ENCODE peak calls at places on chromosomes 6 and 20, in four cellular contexts. E is HepG2, S is K562, O is GM12878. C is an unnamed sample.

GRCh38 chr20:62323980-62324906 is 21.4 kb downstream of the ADRM1 start:
- DNase-seq in S (no peak), E (no peak), O (no peak), C (no peak)

GRCh38 chr20:34452281-34452982 is 63.8 kb upstream of the DYNLRB1 start:
- DNase-seq in S (no peak), E (no peak), O (no peak), C (no peak)

GRCh38 chr6:85496856-85497255 is 47.0 kb downstream of the NT5E start:
- DNase-seq in S (no peak), O (no peak), E (no peak), C (no peak)

GRCh38 chr6:135811172-135811571 is 40.3 kb upstream of the PDE7B start:
- DNase-seq in S (no peak), E (no peak), O (no peak), C (no peak)

GRCh38 chr6:46961248-46961647 is 39.5 kb upstream of the ADGRF5 start:
- DNase-seq in E (no peak), S (no peak), O (no peak), C (no peak)

GRCh38 chr20:59253779-59254319 is 46.6 kb upstream of the EDN3 start:
- DNase-seq in E (no peak), S (no peak), O (no peak), C (no peak)

GRCh38 chr6:133392015-133392414 is 150.9 kb downstream of the EYA4 start:
- DNase-seq in O (no peak), E (no peak), S (no peak), C (no peak)

GRCh38 chr20:3658019-3658707 is 5.0 kb downstream of the GFRA4 start:
- DNase-seq in O (no peak), E (no peak), S (no peak), C (no peak)

GRCh38 chr6:7134999-7135735 is 27.4 kb downstream of the RREB1 start:
- DNase-seq in E (no peak), O (no peak), S (no peak), C (no peak)

GRCh38 chr6:27161946-27162603 is 85.4 kb upstream of the PRSS16 start:
- DNase-seq in O (no peak), E (peak), S (peak), C (no peak)

GRCh38 chr6:17490724-17491123 is 97.3 kb downstream of the CAP2 start:
- DNase-seq in S (no peak), E (no peak), O (no peak), C (no peak)

GRCh38 chr6:130026859-130027258 is 8.5 kb downstream of the L3MBTL3 start:
- DNase-seq in O (no peak), E (no peak), S (no peak), C (no peak)

GRCh38 chr6:8556370-8557018 is 121.1 kb upstream of the SLC35B3 start:
- DNase-seq in O (no peak), E (peak), S (no peak), C (no peak)

GRCh38 chr20:58048096-58048702 is 180.3 kb downstream of the ANKRD60 start:
- DNase-seq in O (no peak), S (peak), E (peak), C (peak)

GRCh38 chr6:168968228-168968627 is 285.4 kb downstream of the THBS2 start:
- DNase-seq in E (peak), S (peak), O (no peak), C (no peak)

GRCh38 chr6:43304361-43304760 is 4.3 kb downstream of the CRIP3 start:
- DNase-seq in S (no peak), O (no peak), E (no peak), C (no peak)

GRCh38 chr6:166490671-166491500 is 95.6 kb downstream of the RAMACL start:
- DNase-seq in O (no peak), E (no peak), S (no peak), C (no peak)

GRCh38 chr6:157714153-157714490 is 108.9 kb upstream of the SNX9 start:
- DNase-seq in O (no peak), S (no peak), E (no peak), C (no peak)

GRCh38 chr20:49562341-49563014 is 5.5 kb downstream of the PTGIS start:
- DNase-seq in S (peak), O (no peak), E (no peak), C (peak)

GRCh38 chr20:14644698-14645097 is 307.3 kb upstream of the FLRT3 start:
- DNase-seq in S (no peak), E (no peak), O (no peak), C (no peak)

GRCh38 chr6:169501777-169502313 is 200.0 kb downstream of the WDR27 start:
- DNase-seq in S (no peak), O (no peak), E (no peak), C (no peak)

GRCh38 chr6:31576897-31577341 is 1.6 kb downstream of the TNF start:
- DNase-seq in O (no peak), E (no peak), S (no peak), C (no peak)

GRCh38 chr6:70669133-70669532 is 1.4 kb downstream of the SMAP1 start:
- DNase-seq in O (no peak), E (peak), S (no peak), C (no peak)

GRCh38 chr6:12572884-12573824 is 143.4 kb upstream of the PHACTR1 start:
- DNase-seq in E (no peak), O (no peak), S (no peak), C (no peak)

GRCh38 chr20:64766-65322 is 22.6 kb upstream of the DEFB125 start:
- DNase-seq in S (no peak), O (no peak), E (no peak), C (no peak)

GRCh38 chr20:45833883-45834796 is 541 bp downstream of the SNX21 start:
- DNase-seq in O (no peak), S (no peak), E (peak), C (peak)

GRCh38 chr20:25053207-25054132 is 4.5 kb downstream of the ACSS1 start:
- DNase-seq in O (no peak), E (no peak), S (no peak), C (no peak)

GRCh38 chr6:119157495-119157827 is 79.0 kb upstream of the FAM184A start:
- DNase-seq in S (no peak), O (no peak), E (no peak), C (no peak)

GRCh38 chr6:119161450-119161849 is 83.0 kb upstream of the FAM184A start:
- DNase-seq in E (no peak), O (no peak), S (no peak), C (no peak)

GRCh38 chr6:119156742-119157494 is 78.5 kb upstream of the FAM184A start:
- DNase-seq in E (no peak), S (no peak), O (no peak), C (no peak)

GRCh38 chr6:119160911-119161310 is 82.4 kb upstream of the FAM184A start:
- DNase-seq in E (no peak), S (no peak), O (no peak), C (no peak)

DNA sequence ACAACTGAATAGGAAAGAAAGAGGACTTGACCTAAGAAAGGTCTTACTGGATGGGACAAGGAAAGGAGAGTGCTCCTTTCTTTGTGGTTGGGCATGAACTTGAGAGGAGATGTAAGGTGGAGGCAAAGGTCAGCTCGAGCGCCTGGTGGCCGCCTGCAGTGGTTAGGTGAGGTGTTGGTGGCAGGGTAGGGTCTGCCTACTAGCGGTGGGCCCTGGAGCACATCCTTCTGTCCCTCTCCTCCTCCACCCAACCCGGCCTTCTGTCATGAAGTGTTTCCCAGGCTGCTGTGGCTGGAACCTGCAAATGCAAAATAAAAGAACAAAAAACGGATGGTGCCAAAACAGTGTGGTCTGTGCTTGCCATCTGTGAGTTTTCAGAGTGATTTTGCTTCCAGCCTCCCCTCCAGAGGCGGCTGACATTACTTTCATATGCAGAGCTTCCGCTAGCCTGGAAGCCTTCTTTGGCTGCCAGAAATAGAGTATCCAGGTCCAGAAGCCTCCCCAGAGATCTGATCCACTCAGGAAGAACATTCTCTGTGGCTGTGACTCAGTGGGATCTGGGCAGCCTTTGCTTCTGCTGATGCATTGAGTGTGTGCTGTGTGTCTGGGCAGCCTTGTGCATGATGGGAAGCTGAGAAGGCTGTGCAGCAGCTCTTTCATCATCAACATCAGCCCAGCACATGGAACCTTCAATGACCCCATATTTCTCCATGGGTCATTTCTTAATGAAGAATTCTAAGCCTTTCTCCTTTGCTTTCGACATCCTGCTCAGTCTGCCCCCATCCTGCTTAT is 79.8 kb upstream of the FAM184A start:
- DNase-seq in S (no peak), E (no peak), O (no peak), C (no peak)
- TF ChIP-seq ESRRA in S (no peak), E (no peak), O (no peak), C (no peak)

GRCh38 chr6:21947751-21948386 is 349.0 kb downstream of the PRL start:
- DNase-seq in S (no peak), O (no peak), E (no peak), C (no peak)
- TF ChIP-seq SP1 in S (no peak), O (no peak), E (no peak), C (no peak)

DNA sequence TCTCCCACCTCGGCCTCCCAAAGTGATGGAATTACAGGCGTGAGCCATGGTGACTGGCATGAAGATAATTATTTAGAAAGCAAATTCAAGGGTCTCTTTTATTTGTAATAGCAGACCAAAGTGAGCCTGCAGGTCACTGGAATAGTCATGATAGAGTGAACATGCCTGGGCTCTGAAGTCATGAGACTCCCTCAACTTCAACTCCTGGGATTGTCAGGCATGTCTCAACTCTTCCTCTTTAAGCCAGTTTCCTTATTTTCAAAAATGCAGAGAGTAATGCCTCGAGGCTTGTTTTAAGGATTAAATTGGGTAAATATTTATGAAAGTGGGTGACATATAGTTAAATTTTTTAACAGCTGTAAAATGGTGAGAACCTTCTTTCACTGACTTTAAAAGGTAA is 22.7 kb upstream of the HECA start:
- DNase-seq in O (no peak), S (no peak), E (no peak), C (no peak)
- TF ChIP-seq ESRRA in O (no peak), S (no peak), E (no peak), C (no peak)

DNA sequence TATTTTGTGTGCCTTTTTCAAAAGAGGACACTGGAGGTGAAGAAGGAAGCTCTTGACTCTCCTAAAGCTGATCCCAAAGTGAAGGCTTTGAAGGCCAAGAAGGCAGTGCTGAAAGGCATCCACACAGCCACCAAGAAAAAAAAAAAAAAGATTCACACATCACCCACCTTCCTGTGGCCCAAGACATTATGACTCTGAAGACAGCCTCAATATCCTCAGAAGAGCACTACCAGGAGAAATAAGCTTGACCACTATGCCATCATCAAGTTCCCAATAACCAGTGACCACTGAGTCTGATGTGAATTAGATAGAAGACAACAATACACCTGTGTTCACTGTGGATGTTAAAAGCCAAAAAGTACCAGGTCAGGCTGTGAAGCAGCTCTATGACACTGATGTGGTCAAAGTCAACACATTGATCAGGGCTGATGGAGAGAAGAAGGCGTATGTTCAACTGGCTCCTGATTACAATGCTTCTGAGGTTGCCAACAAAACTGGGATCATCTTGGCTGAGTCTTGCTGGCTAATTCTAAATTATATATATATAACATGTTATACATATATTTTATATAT is 59.4 kb downstream of the PLCG1 start:
- DNase-seq in S (no peak), E (no peak), O (no peak), C (no peak)
- TF ChIP-seq SP1 in S (no peak), E (no peak), O (no peak), C (no peak)

DNA sequence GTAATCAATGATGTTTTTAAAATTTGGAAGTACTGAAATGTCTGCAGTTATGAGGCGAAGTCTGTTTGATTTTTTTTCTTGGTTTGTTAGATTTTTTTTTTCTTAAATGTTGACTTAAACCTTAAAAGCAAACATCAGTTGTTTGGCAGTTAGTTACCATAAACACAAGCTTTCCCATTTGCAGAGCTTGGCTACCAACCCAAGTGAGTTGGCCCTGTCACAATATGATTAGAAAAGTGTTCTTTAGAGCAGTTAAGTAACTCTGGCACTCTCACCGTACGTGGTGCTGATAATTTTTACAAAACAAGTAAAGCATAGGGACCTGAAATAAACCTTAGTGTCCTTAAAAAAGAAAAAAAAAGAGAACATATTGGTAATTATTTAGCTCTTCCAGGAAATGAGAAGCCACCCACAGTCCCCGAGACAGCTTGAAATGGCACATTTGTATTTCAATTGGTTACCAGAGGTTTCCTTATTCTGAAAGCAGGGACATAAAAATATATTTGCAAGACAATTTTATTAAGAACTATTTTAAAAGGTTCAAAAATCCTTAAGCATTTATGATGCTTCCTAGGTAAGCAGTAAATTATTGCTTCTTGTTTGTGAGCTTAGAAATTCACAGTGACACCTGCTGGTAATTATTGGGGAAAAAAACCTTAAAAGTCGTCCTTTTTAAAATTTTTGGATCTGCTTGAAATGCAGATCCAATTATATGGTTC is 3.9 kb downstream of the HEY2 start:
- DNase-seq in S (peak), O (no peak), E (peak), C (no peak)
- TF ChIP-seq ESRRA in S (no peak), O (no peak), E (no peak), C (no peak)

C was measured in WTC11.